ENCODE peak calls at places on chromosomes 16 and 17, in eight cellular contexts. K is endodermal cell; T is naive thymus-derived CD4-positive, alpha-beta T cell; Q is left ventricle myocardium inferior; L is PC-3; A is body of pancreas; H is heart right ventricle; J is brain microvascular endothelial cell. C is an unnamed sample.

GRCh38 chr16:49924078-49924477 is 68.2 kb upstream of the ZNF423 start:
- DNase-seq in T (no peak), Q (no peak), J (no peak), A (no peak), K (peak), H (no peak), L (peak), C (no peak)

GRCh38 chr17:73292031-73292531 is 19.7 kb downstream of the CDC42EP4 start:
- DNase-seq in K (no peak), H (peak), A (peak), Q (peak), J (peak), L (peak), T (no peak), C (no peak)

GRCh38 chr16:54284319-54284930 is 2.2 kb downstream of the IRX3 start:
- DNase-seq in T (no peak), A (no peak), L (no peak), J (no peak), Q (no peak), K (peak), H (no peak), C (no peak)

GRCh38 chr17:72916991-72917390 is 175.5 kb downstream of the SLC39A11 start:
- DNase-seq in T (no peak), A (no peak), J (no peak), K (no peak), H (no peak), L (no peak), Q (no peak), C (no peak)

GRCh38 chr17:9406046-9406631 is 169.5 kb downstream of the STX8 start:
- DNase-seq in L (no peak), A (no peak), K (no peak), Q (no peak), J (no peak), T (no peak), H (no peak), C (no peak)

GRCh38 chr17:38464723-38465419 is 36.6 kb downstream of the ARHGAP23 start:
- DNase-seq in L (no peak), A (peak), T (no peak), K (no peak), J (peak), H (peak), Q (peak), C (peak)

GRCh38 chr17:32445976-32446375 is 1.7 kb downstream of the PSMD11 start:
- DNase-seq in T (no peak), A (no peak), K (no peak), L (peak), H (no peak), J (peak), Q (no peak), C (no peak)

GRCh38 chr17:43416998-43417891 is 18.5 kb downstream of the ARL4D start:
- DNase-seq in A (no peak), L (peak), T (no peak), J (no peak), K (no peak), H (peak), Q (peak), C (peak)

GRCh38 chr17:9987779-9988585 is 82.9 kb upstream of the RCVRN start:
- DNase-seq in J (no peak), H (peak), L (no peak), Q (peak), K (peak), A (peak), T (no peak), C (peak)

GRCh38 chr17:8629371-8630226 is 926 bp downstream of the MYH10 start:
- DNase-seq in Q (peak), J (no peak), K (peak), T (no peak), A (peak), H (peak), L (no peak), C (peak)

GRCh38 chr17:37088459-37088858 is 139.7 kb downstream of the AATF start:
- DNase-seq in Q (no peak), T (peak), L (peak), A (no peak), H (no peak), K (no peak), J (peak), C (no peak)

GRCh38 chr17:80111702-80112470 is 10.5 kb downstream of the GAA start:
- DNase-seq in T (no peak), H (no peak), K (peak), L (no peak), A (no peak), J (no peak), Q (no peak), C (no peak)

GRCh38 chr17:6666077-6666521 is 14.5 kb downstream of the C17orf100 start:
- DNase-seq in L (peak), J (peak), Q (peak), H (peak), A (peak), K (peak), T (peak), C (peak)

GRCh38 chr17:31327534-31328526 is 6.4 kb upstream of the EVI2A start:
- DNase-seq in K (no peak), J (peak), Q (no peak), L (peak), H (no peak), A (no peak), T (no peak), C (no peak)

GRCh38 chr17:34366051-34366450 is 3.0 kb upstream of the CCL1 start:
- DNase-seq in Q (no peak), H (no peak), J (no peak), K (peak), T (no peak), A (no peak), L (no peak), C (no peak)

GRCh38 chr17:76003915-76004314 is 3.3 kb downstream of the CDK3 start:
- DNase-seq in A (peak), L (no peak), Q (no peak), J (no peak), T (no peak), K (no peak), H (no peak), C (no peak)

GRCh38 chr16:68473358-68474064 is 25.2 kb upstream of the SMPD3 start:
- DNase-seq in H (no peak), J (no peak), K (no peak), Q (no peak), L (no peak), A (no peak), T (no peak), C (peak)

GRCh38 chr17:41537990-41538389 is 9.9 kb upstream of the KRT19 start:
- DNase-seq in H (no peak), J (no peak), L (no peak), K (no peak), Q (no peak), A (no peak), T (no peak), C (no peak)

GRCh38 chr16:50834701-50835100 is 92.8 kb downstream of the CYLD start:
- DNase-seq in A (no peak), Q (no peak), K (no peak), T (no peak), H (no peak), J (no peak), L (no peak), C (no peak)

GRCh38 chr17:50909765-50910661 is 43.9 kb upstream of the TOB1 start:
- DNase-seq in L (no peak), T (peak), K (no peak), Q (no peak), H (no peak), J (no peak), A (no peak), C (no peak)

GRCh38 chr16:85473326-85473725 is 139.8 kb upstream of the GSE1 start:
- DNase-seq in L (no peak), K (peak), T (no peak), J (no peak), A (no peak), Q (no peak), H (no peak), C (no peak)

GRCh38 chr16:85473909-85474640 is 139.0 kb upstream of the GSE1 start:
- DNase-seq in L (no peak), T (no peak), H (no peak), A (no peak), J (no peak), Q (no peak), K (peak), C (no peak)

GRCh38 chr16:85475233-85475632 is 137.9 kb upstream of the GSE1 start:
- DNase-seq in J (no peak), H (no peak), K (no peak), T (no peak), A (no peak), Q (no peak), L (no peak), C (no peak)

GRCh38 chr16:85475691-85476300 is 137.3 kb upstream of the GSE1 start:
- DNase-seq in A (no peak), J (no peak), H (no peak), K (no peak), T (no peak), Q (no peak), L (no peak), C (no peak)

DNA sequence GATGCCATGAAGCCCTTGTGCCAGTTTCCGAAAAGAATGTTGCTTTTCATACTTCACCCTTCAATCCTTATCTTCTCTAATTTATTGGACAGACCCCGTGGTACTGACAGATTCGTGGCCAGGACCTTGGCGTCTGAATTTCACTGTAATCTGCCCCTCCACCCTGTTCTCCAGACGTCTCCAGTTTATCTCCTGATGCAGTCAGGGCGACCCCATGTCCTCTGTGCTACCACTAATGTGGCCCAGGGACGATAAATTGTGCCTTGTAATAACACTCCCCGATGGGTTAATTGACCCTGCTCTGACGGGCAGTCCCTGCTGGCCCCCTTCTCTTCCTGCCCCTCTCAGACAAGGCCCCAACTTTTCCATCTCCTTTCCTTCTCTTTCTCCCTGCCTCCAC is 138.3 kb upstream of the GSE1 start:
- DNase-seq in H (no peak), J (no peak), T (no peak), K (no peak), Q (no peak), L (no peak), A (no peak), C (no peak)
- H3K27ac ChIP-seq in H (no peak), J (no peak), T (no peak), K (peak), Q (no peak), L (no peak), A (no peak), C (no peak)

GRCh38 chr17:81520021-81520894 is 7.7 kb upstream of the ACTG1 start:
- DNase-seq in Q (no peak), K (no peak), J (no peak), T (no peak), H (no peak), L (no peak), A (peak), C (peak)

GRCh38 chr17:81524865-81525159 is 3.4 kb upstream of the FSCN2 start:
- DNase-seq in J (no peak), Q (no peak), K (no peak), T (no peak), A (no peak), H (no peak), L (no peak), C (peak)

GRCh38 chr17:81523139-81524062 is 4.8 kb upstream of the FSCN2 start:
- DNase-seq in H (no peak), K (peak), J (no peak), T (no peak), A (no peak), L (peak), Q (no peak), C (peak)

GRCh38 chr17:81524063-81524864 is 3.9 kb upstream of the FSCN2 start:
- DNase-seq in A (no peak), K (no peak), H (no peak), J (no peak), L (no peak), Q (no peak), T (no peak), C (peak)

DNA sequence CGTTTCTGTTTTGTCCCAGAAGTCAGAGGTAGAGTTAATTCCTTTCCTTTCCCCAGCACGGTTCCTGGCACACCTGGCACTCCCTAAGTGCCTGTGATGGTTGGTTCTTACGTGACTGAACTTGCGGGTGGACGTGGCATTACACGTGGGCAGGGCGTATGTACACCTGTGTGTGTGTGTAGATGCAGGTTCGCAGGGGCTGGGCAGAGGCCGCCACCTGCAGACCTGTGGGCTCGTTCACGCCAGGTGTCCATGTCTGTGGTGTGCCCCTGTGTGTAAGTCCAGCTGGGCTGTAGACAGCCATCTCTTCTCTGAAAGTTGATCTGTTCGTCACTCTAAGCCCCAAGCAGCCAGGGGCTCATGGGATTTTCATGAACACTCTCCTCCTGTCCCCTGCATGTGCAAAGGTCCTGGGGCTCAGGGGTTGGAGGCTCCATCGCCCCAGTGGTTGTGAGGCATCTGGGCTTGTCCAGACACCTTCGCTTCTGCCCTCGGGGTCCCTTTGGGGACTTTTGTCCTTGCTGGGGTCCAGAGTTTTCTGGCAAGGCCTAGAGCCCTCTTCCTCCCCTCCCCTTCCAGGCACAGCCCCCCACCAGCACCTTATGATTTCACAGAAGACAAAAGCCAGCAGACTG is 5.6 kb upstream of the FSCN2 start:
- DNase-seq in L (no peak), J (no peak), K (no peak), T (no peak), H (no peak), Q (no peak), A (peak), C (peak)
- H3K27ac ChIP-seq in L (no peak), J (no peak), K (no peak), T (no peak), H (no peak), Q (no peak), A (no peak), C (no peak)

GRCh38 chr17:56970974-56971373 is 7.0 kb upstream of the SCPEP1 start:
- DNase-seq in J (no peak), K (no peak), Q (no peak), H (no peak), A (no peak), T (no peak), L (no peak), C (no peak)
- H3K27ac ChIP-seq in J (no peak), K (no peak), Q (no peak), H (no peak), A (no peak), T (no peak), L (no peak), C (no peak)

GRCh38 chr16:79734721-79735120 is 134.2 kb upstream of the MAF start:
- DNase-seq in L (no peak), Q (no peak), J (no peak), A (no peak), T (no peak), H (no peak), K (no peak), C (no peak)
- H3K27ac ChIP-seq in L (no peak), Q (no peak), J (no peak), A (no peak), T (no peak), H (no peak), K (no peak), C (no peak)

GRCh38 chr16:87540072-87540976 is 47.5 kb upstream of the ZCCHC14 start:
- DNase-seq in Q (no peak), L (no peak), A (no peak), T (no peak), K (no peak), J (no peak), H (no peak), C (no peak)
- H3K27ac ChIP-seq in Q (peak), L (no peak), A (no peak), T (no peak), K (peak), J (peak), H (peak), C (peak)

DNA sequence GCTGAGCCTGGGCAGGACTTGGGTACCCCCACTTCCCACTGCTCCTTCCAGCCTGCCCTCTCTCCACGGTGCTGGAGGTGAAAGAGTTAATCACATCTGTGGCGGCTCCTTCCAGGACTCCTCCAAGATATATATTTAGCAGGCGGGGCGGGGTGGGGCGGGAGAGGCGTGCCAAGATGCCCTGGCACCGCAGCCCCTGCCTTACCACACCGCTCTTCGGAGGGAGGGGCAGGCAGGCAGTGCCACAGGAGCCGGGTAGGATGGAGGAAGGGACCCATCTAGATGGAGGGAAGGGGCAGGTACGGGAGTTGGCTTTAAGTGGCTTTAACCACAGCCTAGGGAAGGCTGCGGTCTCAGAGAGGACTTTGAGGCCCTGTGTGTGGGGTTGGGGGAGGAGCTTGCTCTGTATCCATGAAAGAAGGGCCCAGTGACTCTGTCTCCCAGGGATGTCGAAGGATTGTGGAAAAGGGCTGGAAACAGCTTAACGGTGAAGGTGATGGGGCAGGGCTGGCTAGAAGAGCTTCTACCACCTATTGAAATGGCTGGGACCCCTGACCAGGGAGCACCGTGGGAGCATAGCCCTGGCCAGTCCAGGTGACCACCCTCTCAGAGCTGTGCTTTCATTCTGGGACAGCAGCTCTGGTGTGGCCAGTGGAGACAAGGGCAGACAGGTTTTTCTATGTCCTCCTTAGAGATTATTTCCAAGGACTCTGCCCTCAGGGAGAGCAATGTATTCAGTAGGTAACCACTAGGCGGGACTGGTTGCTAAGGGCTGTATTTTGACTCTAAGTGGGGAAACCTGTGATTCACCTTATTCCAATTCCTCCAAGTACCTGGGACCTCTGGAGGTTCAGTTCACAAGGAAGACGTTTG is 13.0 kb downstream of the GPR142 start:
- DNase-seq in T (no peak), K (peak), A (peak), J (no peak), L (peak), Q (no peak), H (no peak), C (no peak)
- H3K27ac ChIP-seq in T (no peak), K (no peak), A (peak), J (no peak), L (peak), Q (peak), H (no peak), C (peak)

GRCh38 chr17:58323420-58324408 is 4.9 kb downstream of the TSPOAP1 start:
- DNase-seq in K (no peak), A (no peak), J (no peak), H (no peak), T (no peak), Q (no peak), L (no peak), C (no peak)
- H3K27ac ChIP-seq in K (no peak), A (peak), J (no peak), H (peak), T (no peak), Q (peak), L (no peak), C (peak)

C was measured in lower lobe of right lung.